ENCODE peak calls at places on chromosome 11, in nine cellular contexts. G is breast epithelium, S is foreskin fibroblast, Z is IMR-90, D is uterus, U is SK-N-SH, V is suprapubic skin, R is esophagus squamous epithelium, N is fibroblast of pulmonary artery. Q is an unnamed sample.
A peak's percentile ranks its signal among the peaks of the same experiment; 100 is the strongest.

GRCh38 chr11:16791494-16791961 is 53.1 kb downstream of the C11orf58 start:
- DNase-seq in G (peak; percentile 48), S (peak; percentile 85), Z (peak; percentile 95), D (no peak), U (no peak), V (no peak), R (no peak), N (peak; percentile 97), Q (peak; percentile 91)

GRCh38 chr11:122727101-122727929 is 71.8 kb downstream of the UBASH3B start:
- DNase-seq in G (no peak), S (no peak), Z (no peak), D (no peak), U (peak; percentile 30), V (no peak), R (no peak), N (no peak), Q (peak; percentile 69)

GRCh38 chr11:3183523-3183922 is 18.4 kb upstream of the OSBPL5 start:
- DNase-seq in G (no peak), S (no peak), Z (no peak), D (no peak), U (no peak), V (no peak), R (no peak), N (no peak), Q (no peak)

GRCh38 chr11:128474036-128474874 is 113.1 kb downstream of the ETS1 start:
- DNase-seq in G (no peak), S (no peak), Z (no peak), D (no peak), U (no peak), V (no peak), R (no peak), N (no peak), Q (no peak)

GRCh38 chr11:69799582-69799981 is 19.6 kb downstream of the FGF3 start:
- DNase-seq in G (no peak), S (no peak), Z (peak; percentile 7), D (no peak), U (peak; percentile 63), V (no peak), R (no peak), N (peak; percentile 11), Q (peak; percentile 8)

GRCh38 chr11:14117632-14118031 is 155.1 kb downstream of the SPON1 start:
- DNase-seq in G (no peak), S (no peak), Z (no peak), D (no peak), U (no peak), V (no peak), R (no peak), N (no peak), Q (no peak)

GRCh38 chr11:45560153-45560934 is 105.1 kb downstream of the CHST1 start:
- DNase-seq in G (no peak), S (no peak), Z (no peak), D (no peak), U (peak; percentile 71), V (no peak), R (no peak), N (peak; percentile 56), Q (no peak)

GRCh38 chr11:112186304-112186703 is 11.0 kb downstream of the BCO2 start:
- DNase-seq in G (no peak), S (no peak), Z (no peak), D (no peak), U (no peak), V (no peak), R (no peak), N (no peak), Q (no peak)

GRCh38 chr11:124285610-124286344 is 28.0 kb downstream of the OR8D1 start:
- DNase-seq in G (no peak), S (peak; percentile 56), Z (peak; percentile 75), D (no peak), U (no peak), V (no peak), R (no peak), N (peak; percentile 96), Q (peak; percentile 82)

GRCh38 chr11:10396771-10397170 is 58.3 kb upstream of the AMPD3 start:
- DNase-seq in G (no peak), S (no peak), Z (no peak), D (no peak), U (no peak), V (no peak), R (no peak), N (no peak), Q (no peak)

GRCh38 chr11:120645639-120646038 is 134.1 kb downstream of the GRIK4 start:
- DNase-seq in G (no peak), S (no peak), Z (no peak), D (no peak), U (no peak), V (no peak), R (no peak), N (no peak), Q (no peak)

GRCh38 chr11:90846628-90847027 is 623.8 kb upstream of the CHORDC1 start:
- DNase-seq in G (no peak), S (no peak), Z (no peak), D (no peak), U (peak; percentile 1), V (no peak), R (no peak), N (no peak), Q (no peak)

GRCh38 chr11:2794947-2795346 is 90.6 kb downstream of the CDKN1C start:
- DNase-seq in G (no peak), S (no peak), Z (no peak), D (peak; percentile 10), U (no peak), V (peak; percentile 65), R (no peak), N (no peak), Q (no peak)

GRCh38 chr11:1883342-1884122 is 8.2 kb downstream of the PRR33 start:
- DNase-seq in G (no peak), S (no peak), Z (no peak), D (no peak), U (peak; percentile 27), V (peak; percentile 79), R (no peak), N (no peak), Q (no peak)

GRCh38 chr11:71194702-71195101 is 57.7 kb downstream of the SHANK2 start:
- DNase-seq in G (no peak), S (no peak), Z (no peak), D (no peak), U (no peak), V (no peak), R (no peak), N (no peak), Q (no peak)

GRCh38 chr11:8011981-8012444 is 24.9 kb downstream of the EIF3F start:
- DNase-seq in G (no peak), S (peak; percentile 85), Z (peak; percentile 95), D (no peak), U (no peak), V (peak; percentile 32), R (no peak), N (peak; percentile 71), Q (peak; percentile 68)

GRCh38 chr11:747176-748006 is at the start of gene TALDO1:
- DNase-seq in G (peak; percentile 86), S (peak; percentile 82), Z (peak; percentile 76), D (peak; percentile 91), U (peak; percentile 99), V (peak; percentile 95), R (peak; percentile 44), N (peak; percentile 80), Q (peak; percentile 84)
- TF ChIP-seq CTCF in G (no peak), S (no peak), Z (peak; percentile 32), D (peak; percentile 51), U (no peak), V (no peak), R (no peak), N (no peak), Q (no peak)

DNA sequence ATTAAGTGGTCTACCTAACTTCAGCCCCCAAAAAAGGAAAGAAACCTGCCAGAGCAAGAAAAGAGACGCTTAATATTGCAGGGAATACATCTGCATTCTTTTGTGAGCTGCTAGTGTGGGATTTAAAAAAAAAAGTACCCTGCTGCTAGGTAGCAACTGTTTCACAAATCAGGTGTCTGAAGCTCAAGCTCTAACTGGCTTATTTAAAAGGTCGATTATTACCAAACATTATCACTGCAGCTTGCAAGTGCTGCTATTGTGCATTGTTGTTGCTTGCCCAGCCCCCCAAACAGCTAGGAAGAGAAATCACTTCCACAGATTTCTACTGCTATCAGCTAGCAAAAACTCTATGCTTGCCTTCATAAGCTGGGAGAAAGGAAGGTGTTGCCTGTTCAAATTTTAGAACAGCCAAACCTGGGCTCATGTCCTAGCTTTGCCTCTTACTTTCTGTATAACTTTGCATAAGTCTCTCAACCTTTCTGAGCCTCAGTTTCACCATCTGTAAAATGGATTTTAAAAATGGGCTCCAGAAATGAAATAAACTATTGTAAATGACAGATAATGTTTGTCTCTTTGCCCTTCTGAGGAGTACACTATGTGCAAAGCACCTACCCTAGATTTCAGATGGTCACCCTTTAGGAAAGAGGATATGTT is 68.9 kb downstream of the FAM168A start:
- DNase-seq in G (no peak), S (no peak), Z (no peak), D (no peak), U (no peak), V (no peak), R (no peak), N (no peak), Q (no peak)
- H3K4me3 ChIP-seq in G (peak overlapping the region; percentile 33), S (peak overlapping the region; percentile 25), Z (no peak overlapping the region), D (no peak overlapping the region), U (no peak overlapping the region), V (peak overlapping the region; percentile 37), R (peak overlapping the region; percentile 53), N (no peak overlapping the region), Q (peak overlapping the region; percentile 36)

DNA sequence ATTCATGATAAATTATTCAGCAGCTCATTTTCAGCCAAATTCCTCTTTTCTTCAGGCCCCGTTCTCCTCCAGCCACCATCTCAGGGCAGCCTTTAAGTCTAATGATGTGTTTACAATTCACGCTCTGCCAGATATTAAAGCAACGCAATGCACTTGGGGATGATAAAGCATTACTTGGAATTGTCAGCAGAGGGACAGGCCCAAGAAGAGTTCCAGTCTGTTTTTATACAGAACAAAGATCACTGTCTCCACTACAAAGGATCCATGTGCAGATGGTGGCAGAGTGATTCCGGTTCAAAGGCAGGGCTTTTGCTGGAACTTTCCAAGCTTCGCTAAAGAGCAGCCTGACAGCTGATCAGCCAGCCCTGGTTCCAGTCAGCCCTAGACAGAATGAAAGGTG is 13.7 kb upstream of the GALNT18 start:
- DNase-seq in G (no peak), S (no peak), Z (no peak), D (no peak), U (no peak), V (no peak), R (no peak), N (no peak), Q (no peak)
- TF ChIP-seq CTCF in G (no peak), S (no peak), Z (no peak), D (no peak), U (no peak), V (no peak), R (no peak), N (no peak), Q (no peak)

DNA sequence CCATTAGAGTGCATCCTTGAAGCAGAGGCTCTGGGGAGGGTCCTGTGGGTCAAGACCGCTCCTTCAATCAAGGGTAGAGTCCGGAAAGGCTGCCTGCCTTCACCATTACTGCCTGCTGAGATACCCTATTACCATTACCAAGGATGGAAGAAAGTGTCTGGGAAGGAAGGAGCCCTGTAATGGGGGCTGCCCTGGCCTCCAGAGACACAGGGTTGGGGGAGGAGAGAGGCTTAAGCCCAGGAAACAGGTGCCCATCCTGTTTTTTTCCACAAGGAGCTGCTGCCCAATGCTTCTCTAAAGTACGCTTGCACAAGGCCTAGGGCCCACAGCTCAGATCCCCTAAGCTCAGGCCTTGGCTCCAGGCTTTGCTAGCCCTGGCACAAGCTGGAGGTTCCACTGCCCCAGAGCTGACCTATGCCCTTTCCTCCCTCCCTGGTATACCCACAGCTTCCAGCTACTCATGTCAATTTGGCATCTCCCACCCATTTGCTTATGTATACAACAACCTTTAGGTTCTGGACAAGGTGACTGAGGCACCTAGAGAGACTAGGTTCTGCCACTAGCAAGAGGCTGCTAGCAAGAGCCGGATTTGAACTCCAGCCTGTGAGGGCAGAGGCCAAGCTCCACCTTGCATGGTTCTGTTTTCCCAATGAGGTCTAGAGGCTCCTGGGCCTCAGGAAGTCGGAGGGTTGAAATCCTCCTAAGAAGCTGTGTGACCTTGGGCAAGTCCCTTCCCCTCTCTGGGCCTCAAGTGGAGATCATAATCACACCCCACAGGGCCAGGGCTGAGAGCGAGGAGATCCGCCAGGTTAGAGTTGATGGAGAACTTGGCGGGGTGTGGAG is 1.5 kb upstream of the PLCB3 start:
- DNase-seq in G (no peak), S (no peak), Z (no peak), D (no peak), U (no peak), V (no peak), R (no peak), N (no peak), Q (no peak)
- H3K4me3 ChIP-seq in G (no peak overlapping the region), S (no peak overlapping the region), Z (no peak overlapping the region), D (no peak overlapping the region), U (no peak overlapping the region), V (no peak overlapping the region), R (no peak overlapping the region), N (no peak overlapping the region), Q (no peak overlapping the region)